ENCODE peak calls at places on chromosome 20, in ten cellular contexts. B, J, W, X, I, P, O, H, C and Y are unnamed samples.

GRCh38 chr20:34729416-34729815 is 25.3 kb downstream of the TP53INP2 start:
- DNase-seq in B (no peak), J (no peak), O (no peak), I (no peak), P (no peak), X (no peak), W (no peak), H (no peak), C (no peak), Y (no peak)

GRCh38 chr20:43508604-43509040 is 1.1 kb downstream of the L3MBTL1 start:
- DNase-seq in P (no peak), H (no peak), J (no peak), I (peak; percentile 45), O (no peak), W (peak; percentile 75), X (no peak), B (no peak), C (no peak), Y (no peak)

GRCh38 chr20:20373046-20373706 is 5.3 kb downstream of the INSM1 start:
- DNase-seq in J (no peak), X (no peak), I (no peak), C (no peak), O (peak; percentile 23), H (no peak), W (no peak), B (no peak), P (no peak), Y (peak; percentile 93)

GRCh38 chr20:539848-540247 is 3.7 kb downstream of the CSNK2A1 start:
- DNase-seq in W (no peak), H (no peak), C (no peak), J (no peak), I (no peak), P (peak; percentile 54), O (peak; percentile 71), B (no peak), X (no peak), Y (no peak)

GRCh38 chr20:20487811-20488210 is 119.9 kb downstream of the INSM1 start:
- DNase-seq in B (no peak), H (no peak), J (no peak), O (no peak), P (no peak), W (no peak), C (no peak), I (no peak), X (no peak), Y (no peak)

GRCh38 chr20:5080384-5080877 is 39.3 kb downstream of the PCNA start:
- DNase-seq in P (peak; percentile 31), X (no peak), C (no peak), I (no peak), H (no peak), J (no peak), W (no peak), B (no peak), O (peak; percentile 83), Y (no peak)

GRCh38 chr20:2314759-2315439 is 19.1 kb downstream of the TGM3 start:
- DNase-seq in P (peak; percentile 79), X (peak; percentile 97), I (no peak), O (peak; percentile 77), C (no peak), H (no peak), W (no peak), J (no peak), B (peak; percentile 47), Y (peak; percentile 97)

GRCh38 chr20:7144464-7144863 is 377.0 kb downstream of the BMP2 start:
- DNase-seq in W (no peak), B (no peak), P (no peak), X (no peak), O (no peak), I (no peak), J (no peak), C (no peak), H (no peak), Y (no peak)

GRCh38 chr20:1841554-1842140 is 53.6 kb upstream of the SIRPA start:
- DNase-seq in O (peak; percentile 50), X (no peak), W (no peak), B (no peak), H (no peak), J (no peak), I (no peak), P (no peak), C (no peak), Y (peak; percentile 50)

GRCh38 chr20:11553603-11554002 is 364.1 kb upstream of the BTBD3 start:
- DNase-seq in J (no peak), I (no peak), W (no peak), B (peak; percentile 39), H (no peak), P (peak; percentile 19), O (peak; percentile 29), X (no peak), C (no peak), Y (peak; percentile 61)

GRCh38 chr20:15507151-15507550 is 1066.1 kb downstream of the KIF16B start:
- DNase-seq in C (no peak), P (no peak), O (no peak), H (no peak), W (no peak), I (no peak), J (no peak), B (no peak), X (no peak), Y (no peak)

GRCh38 chr20:25061103-25061799 is 3.3 kb upstream of the ACSS1 start:
- DNase-seq in J (no peak), X (no peak), W (no peak), H (no peak), O (no peak), B (no peak), I (no peak), P (peak; percentile 49), C (no peak), Y (no peak)

GRCh38 chr20:34285450-34285849 is 17.7 kb downstream of the AHCY start:
- DNase-seq in W (no peak), H (no peak), X (no peak), O (no peak), I (no peak), P (no peak), C (no peak), B (no peak), J (no peak), Y (no peak)

GRCh38 chr20:47198254-47198671 is 158.2 kb downstream of the ZMYND8 start:
- DNase-seq in O (no peak), B (no peak), J (no peak), P (no peak), H (no peak), I (no peak), C (no peak), W (no peak), X (no peak), Y (no peak)

GRCh38 chr20:62892348-62893304 is 31.0 kb upstream of the TCFL5 start:
- DNase-seq in J (peak; percentile 67), C (peak; percentile 13), B (no peak), P (no peak), X (no peak), O (no peak), H (no peak), I (no peak), W (no peak), Y (no peak)

GRCh38 chr20:4840831-4841230 is 119.1 kb downstream of the PRND start:
- DNase-seq in B (no peak), O (no peak), P (no peak), X (no peak), W (no peak), I (no peak), C (no peak), H (no peak), J (no peak), Y (no peak)

GRCh38 chr20:4508773-4509172 is 212.9 kb upstream of the PRND start:
- DNase-seq in X (no peak), C (no peak), O (no peak), H (no peak), B (no peak), I (no peak), P (no peak), W (no peak), J (no peak), Y (no peak)

GRCh38 chr20:31484001-31484400 is 8.9 kb downstream of the REM1 start:
- DNase-seq in P (no peak), O (no peak), I (no peak), X (no peak), B (no peak), C (no peak), J (no peak), W (no peak), H (no peak), Y (peak; percentile 27)

GRCh38 chr20:25040438-25040831 is 17.5 kb downstream of the ACSS1 start:
- DNase-seq in I (no peak), X (peak; percentile 31), H (no peak), J (no peak), P (no peak), C (no peak), O (peak; percentile 93), B (no peak), W (no peak), Y (no peak)

GRCh38 chr20:41889871-41890224 is 271.7 kb upstream of the CHD6 start:
- DNase-seq in P (no peak), H (no peak), B (no peak), W (no peak), C (no peak), J (no peak), X (no peak), O (no peak), I (no peak), Y (no peak)

GRCh38 chr20:31894980-31895675 is 24.7 kb downstream of the TTLL9 start:
- DNase-seq in J (no peak), X (no peak), C (no peak), B (no peak), H (peak; percentile 36), P (no peak), W (peak; percentile 77), O (peak; percentile 65), I (no peak), Y (no peak)

GRCh38 chr20:40010483-40010882 is 678.6 kb downstream of the MAFB start:
- DNase-seq in H (no peak), C (no peak), O (peak; percentile 1), B (no peak), J (no peak), W (no peak), P (no peak), X (no peak), I (no peak), Y (no peak)

GRCh38 chr20:358891-359555 is 12.1 kb downstream of the NRSN2 start:
- DNase-seq in J (no peak), O (peak; percentile 31), W (no peak), I (no peak), B (no peak), X (no peak), C (no peak), H (no peak), P (no peak), Y (no peak)

GRCh38 chr20:42714298-42715141 is 475.2 kb downstream of the PTPRT start:
- DNase-seq in X (no peak), B (no peak), H (no peak), O (no peak), W (no peak), C (no peak), P (peak; percentile 22), I (no peak), J (no peak), Y (peak; percentile 0)

GRCh38 chr20:37042986-37043972 is 52.5 kb downstream of the RBL1 start:
- DNase-seq in O (no peak), J (no peak), I (no peak), C (no peak), P (no peak), W (no peak), X (no peak), B (no peak), H (no peak), Y (no peak)

GRCh38 chr20:46259260-46259859 is 48.9 kb downstream of the CDH22 start:
- DNase-seq in I (no peak), C (no peak), H (no peak), X (no peak), B (no peak), J (no peak), W (no peak), O (no peak), P (no peak), Y (no peak)

GRCh38 chr20:17990278-17990972 is 21.6 kb downstream of the MGME1 start:
- DNase-seq in B (no peak), J (no peak), H (no peak), O (no peak), X (no peak), P (no peak), C (no peak), I (no peak), W (no peak), Y (no peak)

GRCh38 chr20:49483018-49483705 is 694 bp upstream of the KCNB1 start:
- DNase-seq in I (no peak), J (no peak), O (no peak), P (no peak), W (peak; percentile 62), H (no peak), C (no peak), B (no peak), X (no peak), Y (peak; percentile 34)